ENCODE peak calls at places on chromosomes 1 and 21, in four cellular contexts. N is CD8-positive, alpha-beta T cell; H is CD8-positive, alpha-beta memory T cell; O is fibroblast of lung. S is an unnamed sample.

GRCh38 chr21:25806053-25806452 is 71.3 kb downstream of the GABPA start:
- DNase-seq in N (no peak), H (no peak), O (no peak), S (no peak)

GRCh38 chr1:159161001-159161718 is 10.3 kb upstream of the CADM3 start:
- DNase-seq in N (peak; percentile 73), H (peak; percentile 50), O (peak; percentile 81), S (peak; percentile 85)

GRCh38 chr1:221783437-221783836 is 41.5 kb upstream of the DUSP10 start:
- DNase-seq in N (no peak), H (no peak), O (no peak), S (no peak)

GRCh38 chr1:214404571-214405213 is 123.7 kb downstream of the SMYD2 start:
- DNase-seq in N (no peak), H (no peak), O (peak; percentile 60), S (no peak)

GRCh38 chr21:25537174-25537573 is 70.1 kb downstream of the MRPL39 start:
- DNase-seq in N (no peak), H (no peak), O (no peak), S (no peak)

GRCh38 chr1:89356658-89357400 is 7.0 kb upstream of the GBP6 start:
- DNase-seq in N (no peak), H (no peak), O (peak; percentile 37), S (no peak)

GRCh38 chr21:45227735-45228134 is 60.0 kb downstream of the POFUT2 start:
- DNase-seq in N (no peak), H (no peak), O (no peak), S (no peak)

GRCh38 chr1:6041432-6042062 is 4.1 kb upstream of the KCNAB2 start:
- DNase-seq in N (no peak), H (peak; percentile 16), O (no peak), S (no peak)

GRCh38 chr1:180503274-180503862 is 991 bp upstream of the ACBD6 start:
- DNase-seq in N (no peak), H (no peak), O (no peak), S (no peak)

GRCh38 chr1:48109390-48110009 is 112.3 kb upstream of the TRABD2B start:
- DNase-seq in N (no peak), H (no peak), O (peak; percentile 76), S (no peak)

GRCh38 chr1:75969550-75969949 is 37.3 kb upstream of the ASB17 start:
- DNase-seq in N (no peak), H (no peak), O (no peak), S (no peak)

GRCh38 chr1:47562799-47563198 is 125.0 kb downstream of the FOXD2 start:
- DNase-seq in N (no peak), H (no peak), O (no peak), S (no peak)

GRCh38 chr21:45076245-45076661 is 1.9 kb downstream of the ADARB1 start:
- DNase-seq in N (no peak), H (no peak), O (no peak), S (no peak)

GRCh38 chr1:45864124-45864721 is 60.8 kb downstream of the MAST2 start:
- DNase-seq in N (no peak), H (no peak), O (peak; percentile 40), S (no peak)

GRCh38 chr1:239784896-239785295 is 306.8 kb upstream of the FMN2 start:
- DNase-seq in N (no peak), H (no peak), O (no peak), S (no peak)

GRCh38 chr1:114353233-114353632 is 157.8 kb downstream of the TRIM33 start:
- DNase-seq in N (no peak), H (no peak), O (peak; percentile 81), S (peak; percentile 91)

GRCh38 chr1:119544165-119544762 is 37.3 kb downstream of the HSD3B1 start:
- DNase-seq in N (no peak), H (no peak), O (no peak), S (no peak)

GRCh38 chr1:220552672-220553258 is 24.8 kb downstream of the MARK1 start:
- DNase-seq in N (no peak), H (no peak), O (peak; percentile 12), S (no peak)

GRCh38 chr1:44408181-44409018 is 3.3 kb downstream of the RNF220 start:
- DNase-seq in N (no peak), H (no peak), O (peak; percentile 25), S (peak; percentile 38)

GRCh38 chr1:44588551-44588950 is 85.7 kb downstream of the TMEM53 start:
- DNase-seq in N (no peak), H (no peak), O (no peak), S (no peak)

GRCh38 chr1:232548651-232549050 is 81.3 kb downstream of the SIPA1L2 start:
- DNase-seq in N (no peak), H (no peak), O (no peak), S (no peak)

GRCh38 chr1:178506669-178507068 is 6.2 kb upstream of the TEX35 start:
- DNase-seq in N (no peak), H (no peak), O (no peak), S (no peak)

DNA sequence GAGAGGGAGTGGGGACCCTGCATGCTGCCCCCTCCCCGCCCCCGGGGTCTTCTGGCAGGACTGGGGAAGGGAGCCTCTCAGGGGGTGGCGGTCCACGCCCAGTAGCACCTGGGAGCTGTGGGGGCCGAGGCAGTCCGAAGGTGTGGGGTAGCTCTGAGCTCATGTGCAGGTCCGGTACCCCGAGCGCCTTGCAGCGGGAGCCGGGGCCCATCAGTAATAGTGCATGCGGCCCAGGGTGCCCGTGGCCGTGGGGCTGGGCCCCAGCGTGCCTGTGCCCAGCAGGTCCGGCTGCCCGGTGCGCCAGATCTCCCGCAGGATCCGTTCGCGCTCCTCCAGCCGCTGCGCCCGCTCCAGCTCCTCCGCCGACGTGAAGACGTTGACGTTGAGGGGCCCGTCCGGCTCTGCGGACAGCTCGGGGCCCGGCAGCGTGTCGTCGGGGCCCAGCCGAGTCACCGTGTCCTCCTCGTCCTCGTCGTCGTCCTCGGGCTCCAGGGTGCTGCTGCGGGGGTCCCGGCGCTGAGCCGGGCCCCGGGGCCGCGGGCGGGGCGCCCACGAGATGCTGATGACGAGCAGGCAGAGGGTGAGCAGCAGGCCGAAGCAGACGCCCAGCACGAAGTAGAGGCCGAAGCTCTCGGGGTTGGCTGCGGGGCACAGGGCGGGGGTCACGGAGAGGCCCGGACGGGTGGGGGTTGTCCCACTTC is 1.2 kb downstream of the EVA1B start:
- DNase-seq in N (no peak), H (no peak), O (peak; percentile 26), S (no peak)
- H3K4me3 ChIP-seq in N (no peak overlapping the region), H (no peak overlapping the region), O (peak overlapping the region; percentile 84), S (peak overlapping the region; percentile 77)

GRCh38 chr1:193110246-193110645 is 5.0 kb upstream of the GLRX2 start:
- DNase-seq in N (no peak), H (no peak), O (no peak), S (no peak)

GRCh38 chr1:193110864-193111263 is 5.7 kb upstream of the GLRX2 start:
- DNase-seq in N (no peak), H (no peak), O (no peak), S (no peak)

GRCh38 chr1:193113258-193113991 is 8.2 kb upstream of the GLRX2 start:
- DNase-seq in N (no peak), H (no peak), O (no peak), S (no peak)

GRCh38 chr1:193109619-193110018 is 4.4 kb upstream of the GLRX2 start:
- DNase-seq in N (no peak), H (no peak), O (no peak), S (no peak)

DNA sequence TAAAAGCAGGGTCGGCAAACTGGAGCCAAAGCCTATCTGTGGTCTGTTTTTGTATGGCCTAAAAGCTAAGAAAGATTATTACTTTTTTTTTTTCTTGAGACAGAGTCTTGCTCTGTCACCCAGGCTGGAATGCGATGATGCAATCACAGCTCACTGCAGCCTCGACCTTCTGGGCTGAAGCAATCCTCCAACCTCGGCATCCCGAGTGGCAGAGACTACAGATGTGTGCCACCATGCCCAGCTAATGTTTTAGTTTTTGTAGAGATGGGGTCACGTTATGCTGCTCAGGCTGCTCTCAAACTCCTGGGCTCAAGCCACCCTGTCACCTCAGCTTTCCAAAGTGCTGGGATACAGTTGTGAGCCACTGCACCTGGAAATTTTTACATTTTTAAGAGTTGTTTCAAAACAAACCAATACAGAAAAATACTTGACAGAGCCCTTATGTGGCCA is 6.5 kb upstream of the GLRX2 start:
- DNase-seq in N (no peak), H (no peak), O (peak; percentile 90), S (peak; percentile 82)
- H3K4me3 ChIP-seq in N (no peak overlapping the region), H (no peak overlapping the region), O (no peak overlapping the region), S (no peak overlapping the region)

GRCh38 chr1:226937940-226938725 is 2.0 kb upstream of the COQ8A start:
- DNase-seq in N (no peak), H (no peak), O (no peak), S (no peak)

GRCh38 chr1:226940029-226940805 is at the start of gene COQ8A:
- DNase-seq in N (peak; percentile 99), H (peak; percentile 97), O (peak; percentile 99), S (peak; percentile 99)

GRCh38 chr1:226940806-226941067 is 643 bp downstream of the COQ8A start:
- DNase-seq in N (no peak), H (no peak), O (no peak), S (no peak)

GRCh38 chr1:226939439-226940028 is 560 bp upstream of the COQ8A start:
- DNase-seq in N (no peak), H (peak; percentile 55), O (no peak), S (peak; percentile 82)

GRCh38 chr1:226938903-226939438 is 1.1 kb upstream of the COQ8A start:
- DNase-seq in N (no peak), H (no peak), O (peak; percentile 66), S (no peak)
- H3K4me3 ChIP-seq in N (peak overlapping the region; percentile 58), H (peak overlapping the region; percentile 75), O (peak overlapping the region; percentile 65), S (peak overlapping the region; percentile 43)

GRCh38 chr1:21634481-21635137 is 34.5 kb downstream of the RAP1GAP start:
- DNase-seq in N (no peak), H (no peak), O (no peak), S (no peak)

GRCh38 chr1:21633992-21634475 is 35.1 kb downstream of the RAP1GAP start:
- DNase-seq in N (no peak), H (no peak), O (no peak), S (no peak)

GRCh38 chr1:21631944-21632887 is 36.9 kb downstream of the RAP1GAP start:
- DNase-seq in N (no peak), H (no peak), O (no peak), S (no peak)

GRCh38 chr1:21635138-21635535 is 34.0 kb downstream of the RAP1GAP start:
- DNase-seq in N (no peak), H (no peak), O (no peak), S (no peak)

DNA sequence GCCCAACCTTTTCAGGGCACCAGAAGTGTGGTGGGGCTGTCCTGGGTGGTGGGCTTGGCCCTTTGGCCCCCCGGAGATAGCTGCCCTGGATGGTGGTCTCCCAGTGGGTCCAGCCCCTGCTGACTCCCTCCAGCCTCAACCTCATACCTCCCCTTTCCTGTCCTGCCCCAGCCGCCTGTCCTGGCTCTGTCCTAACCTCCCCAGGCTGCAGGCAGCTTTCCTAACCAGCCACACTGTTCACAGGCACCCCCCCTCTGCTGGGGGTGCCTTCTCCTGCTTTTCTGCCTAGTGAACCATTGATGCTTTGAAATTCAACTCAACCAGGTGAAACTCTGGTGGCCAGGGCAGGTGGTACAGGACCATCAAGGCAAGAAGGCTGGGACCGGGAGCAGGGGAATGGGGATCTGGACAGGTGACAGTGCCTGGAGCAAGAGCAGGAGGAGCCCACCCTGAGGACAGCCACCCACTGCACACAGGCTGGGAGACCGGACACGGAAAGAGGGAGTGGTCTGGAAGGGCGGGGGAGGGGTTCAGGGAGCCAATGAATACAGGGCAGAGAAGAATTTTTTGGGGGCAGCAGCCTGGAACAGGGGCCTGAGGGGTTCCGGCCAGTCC is 35.9 kb downstream of the RAP1GAP start:
- DNase-seq in N (no peak), H (no peak), O (no peak), S (no peak)
- H3K4me3 ChIP-seq in N (no peak overlapping the region), H (no peak overlapping the region), O (no peak overlapping the region), S (no peak overlapping the region)

GRCh38 chr1:160399544-160400283 is 650 bp upstream of the VANGL2 start:
- DNase-seq in N (no peak), H (no peak), O (no peak), S (no peak)
- H3K4me3 ChIP-seq in N (peak overlapping the region; percentile 31), H (no peak overlapping the region), O (no peak overlapping the region), S (peak overlapping the region; percentile 15)

S was measured in aorta.